ENCODE peak calls at places on chromosome 4, in nine cellular contexts. P is T-helper 17 cell; C is fibroblast of mammary gland; K is T47D; U is naive thymus-derived CD8-positive, alpha-beta T cell; G is NCI-H1436 treated with DMSO at 0.1 percent for 48 hours; I is Caki2; A is fibroblast of pulmonary artery; X is activated T-cell treated with anti-CD3 and anti-CD28 coated beads for 48 hours. H is an unnamed sample.

GRCh38 chr4:10457255-10457801 is at the start of gene ZNF518B:
- DNase-seq in P (peak), C (peak), K (peak), U (peak), G (no peak), I (peak), A (peak), X (peak), H (peak)

GRCh38 chr4:166421556-166422156 is 548.6 kb downstream of the TLL1 start:
- DNase-seq in P (no peak), C (peak), K (no peak), U (no peak), G (no peak), I (no peak), A (peak), X (no peak), H (no peak)

GRCh38 chr4:76733380-76733779 is 164.6 kb downstream of the SOWAHB start:
- DNase-seq in P (no peak), C (no peak), K (no peak), U (no peak), G (no peak), I (no peak), A (no peak), X (no peak), H (peak)

GRCh38 chr4:168524006-168524405 is 27.2 kb downstream of the PALLD start:
- DNase-seq in P (no peak), C (peak), K (no peak), U (no peak), G (no peak), I (peak), A (peak), X (no peak), H (no peak)

GRCh38 chr4:159762672-159763071 is 659.8 kb downstream of the RAPGEF2 start:
- DNase-seq in P (no peak), C (no peak), K (no peak), U (no peak), G (no peak), I (no peak), A (no peak), X (no peak), H (no peak)

GRCh38 chr4:93182722-93183121 is 645.8 kb upstream of the ATOH1 start:
- DNase-seq in P (no peak), C (no peak), K (no peak), U (no peak), G (no peak), I (no peak), A (no peak), X (no peak), H (no peak)

GRCh38 chr4:16155503-16156169 is 70.6 kb downstream of the TAPT1 start:
- DNase-seq in P (no peak), C (no peak), K (no peak), U (no peak), G (no peak), I (no peak), A (no peak), X (no peak), H (no peak)

GRCh38 chr4:2944091-2944482 is 19.1 kb downstream of the NOP14 start:
- DNase-seq in P (no peak), C (no peak), K (no peak), U (no peak), G (no peak), I (no peak), A (no peak), X (no peak), H (no peak)

GRCh38 chr4:143617994-143618679 is 82.3 kb downstream of the FREM3 start:
- DNase-seq in P (no peak), C (peak), K (no peak), U (no peak), G (no peak), I (no peak), A (peak), X (no peak), H (no peak)

H was measured in MM.1S.